ENCODE peak calls at places on chromosomes 7 and 10, in ten cellular contexts. S is fibroblast of the aortic adventitia, I is cardiac muscle cell, B is heart right ventricle, M is mucosa of descending colon, U is GM12865, H is transverse colon, X is AG09309, G is endothelial cell, O is neural crest cell. P is an unnamed sample.

GRCh38 chr7:158052381-158053095 is 535.1 kb downstream of the PTPRN2 start:
- DNase-seq in S (no peak), I (no peak), B (no peak), M (no peak), U (no peak), H (no peak), X (no peak), G (no peak), O (no peak), P (no peak)

GRCh38 chr10:126651461-126651860 is 19.0 kb downstream of the C10orf90 start:
- DNase-seq in S (no peak), I (no peak), B (no peak), M (no peak), U (no peak), H (no peak), X (no peak), G (no peak), O (no peak), P (no peak)

GRCh38 chr7:516606-517456 is 2.8 kb downstream of the PDGFA start:
- DNase-seq in S (peak; percentile 74), I (peak; percentile 65), B (no peak), M (peak; percentile 79), U (no peak), H (peak; percentile 83), X (peak; percentile 46), G (no peak), O (no peak), P (peak; percentile 62)

GRCh38 chr7:158646766-158647474 is 57.7 kb downstream of the NCAPG2 start:
- DNase-seq in S (no peak), I (no peak), B (no peak), M (peak; percentile 47), U (peak; percentile 26), H (peak; percentile 17), X (no peak), G (peak; percentile 42), O (peak; percentile 16), P (peak; percentile 56)

GRCh38 chr10:33653584-33654367 is 319.3 kb upstream of the NRP1 start:
- DNase-seq in S (peak; percentile 95), I (no peak), B (no peak), M (no peak), U (no peak), H (no peak), X (peak; percentile 82), G (no peak), O (no peak), P (no peak)

GRCh38 chr7:138962561-138963270 is 18.5 kb downstream of the KIAA1549 start:
- DNase-seq in S (no peak), I (no peak), B (no peak), M (no peak), U (no peak), H (no peak), X (no peak), G (no peak), O (no peak), P (no peak)

GRCh38 chr7:22052221-22052639 is 106.5 kb upstream of the CDCA7L start:
- DNase-seq in S (no peak), I (no peak), B (no peak), M (no peak), U (no peak), H (no peak), X (no peak), G (no peak), O (no peak), P (no peak)

GRCh38 chr7:131949659-131950058 is 393.2 kb upstream of the PODXL start:
- DNase-seq in S (no peak), I (no peak), B (no peak), M (no peak), U (no peak), H (no peak), X (no peak), G (no peak), O (no peak), P (no peak)

GRCh38 chr7:115352375-115352774 is 430.5 kb downstream of the MDFIC start:
- DNase-seq in S (peak; percentile 73), I (no peak), B (no peak), M (no peak), U (no peak), H (no peak), X (peak; percentile 63), G (no peak), O (no peak), P (no peak)

GRCh38 chr10:103812431-103812830 is 42.9 kb downstream of the SH3PXD2A start:
- DNase-seq in S (no peak), I (no peak), B (peak; percentile 39), M (no peak), U (no peak), H (peak; percentile 37), X (no peak), G (peak; percentile 49), O (no peak), P (no peak)

GRCh38 chr10:103808784-103809183 is 46.6 kb downstream of the SH3PXD2A start:
- DNase-seq in S (no peak), I (no peak), B (no peak), M (no peak), U (no peak), H (no peak), X (no peak), G (no peak), O (no peak), P (no peak)

GRCh38 chr10:103814104-103814503 is 41.3 kb downstream of the SH3PXD2A start:
- DNase-seq in S (no peak), I (no peak), B (no peak), M (no peak), U (no peak), H (peak; percentile 43), X (no peak), G (no peak), O (no peak), P (no peak)

GRCh38 chr10:103814626-103815370 is 40.6 kb downstream of the SH3PXD2A start:
- DNase-seq in S (no peak), I (no peak), B (no peak), M (peak; percentile 68), U (no peak), H (peak; percentile 62), X (no peak), G (no peak), O (no peak), P (no peak)

DNA sequence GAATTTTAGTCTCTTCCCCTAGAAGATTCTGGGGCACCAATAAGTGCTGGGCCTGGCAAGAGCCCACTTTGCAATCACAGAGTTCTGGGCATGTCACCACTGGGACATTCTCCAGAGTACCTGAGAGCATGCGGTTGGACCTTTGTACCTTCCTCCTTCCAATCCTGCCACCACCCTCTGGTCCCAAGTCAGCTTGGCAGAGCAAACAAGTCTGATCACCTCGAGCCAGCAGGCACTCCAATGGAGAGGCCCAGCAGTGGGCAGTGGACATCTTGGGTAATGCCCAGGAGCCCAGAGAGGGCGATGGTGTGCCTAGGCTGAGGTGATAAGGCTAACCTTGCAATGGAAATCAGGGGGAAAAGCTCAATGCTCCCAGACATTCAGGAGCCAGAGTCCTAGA is 43.4 kb downstream of the SH3PXD2A start:
- DNase-seq in S (no peak), I (no peak), B (no peak), M (peak; percentile 84), U (no peak), H (peak; percentile 83), X (no peak), G (no peak), O (no peak), P (no peak)
- TF ChIP-seq CTCF in S (no peak), I (no peak), B (no peak), M (no peak), U (no peak), H (no peak), X (no peak), G (no peak), O (no peak), P (no peak)

GRCh38 chr10:86645111-86645445 is 9.3 kb upstream of the OPN4 start:
- DNase-seq in S (no peak), I (no peak), B (no peak), M (no peak), U (no peak), H (no peak), X (no peak), G (no peak), O (no peak), P (no peak)

GRCh38 chr10:86646532-86646931 is 7.8 kb upstream of the OPN4 start:
- DNase-seq in S (no peak), I (no peak), B (no peak), M (no peak), U (no peak), H (no peak), X (no peak), G (no peak), O (no peak), P (no peak)

GRCh38 chr10:86644412-86645110 is 9.8 kb upstream of the OPN4 start:
- DNase-seq in S (peak; percentile 23), I (no peak), B (no peak), M (no peak), U (peak; percentile 24), H (no peak), X (no peak), G (no peak), O (no peak), P (peak; percentile 39)

GRCh38 chr10:86642021-86642420 is 12.3 kb upstream of the OPN4 start:
- DNase-seq in S (no peak), I (no peak), B (no peak), M (no peak), U (no peak), H (no peak), X (no peak), G (no peak), O (no peak), P (no peak)

GRCh38 chr10:86642499-86642898 is 11.8 kb upstream of the OPN4 start:
- DNase-seq in S (peak; percentile 47), I (no peak), B (no peak), M (no peak), U (no peak), H (no peak), X (no peak), G (no peak), O (no peak), P (no peak)
- TF ChIP-seq CTCF in S (no peak), I (no peak), B (peak; percentile 36), M (no peak), U (no peak), H (no peak), X (no peak), G (no peak), O (no peak), P (no peak)

DNA sequence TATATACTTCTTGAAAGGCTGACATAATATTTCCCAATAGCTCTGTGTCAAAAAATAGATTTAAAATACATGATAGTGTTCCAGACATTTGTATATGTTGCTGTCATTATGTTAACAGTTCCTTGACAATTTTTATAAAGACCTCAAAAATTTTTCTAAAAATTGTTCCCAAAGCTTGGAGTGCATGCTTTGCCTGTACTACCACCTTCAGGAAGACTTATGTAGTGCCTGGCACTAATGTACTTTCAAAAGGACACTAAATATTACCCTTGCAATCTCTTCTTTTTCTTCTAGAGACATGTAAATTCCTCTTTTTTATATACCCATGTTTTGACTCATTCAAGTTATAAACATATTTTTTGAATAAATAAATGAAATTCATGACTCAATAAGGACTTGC is 48.0 kb upstream of the SP8 start:
- DNase-seq in S (no peak), I (no peak), B (no peak), M (no peak), U (no peak), H (no peak), X (no peak), G (no peak), O (no peak), P (no peak)
- TF ChIP-seq CTCF in S (no peak), I (no peak), B (no peak), M (no peak), U (peak; percentile 22), H (no peak), X (no peak), G (no peak), O (peak; percentile 46), P (no peak)

GRCh38 chr10:865257-865656 is 66.2 kb downstream of the LARP4B start:
- DNase-seq in S (no peak), I (no peak), B (no peak), M (no peak), U (no peak), H (no peak), X (no peak), G (no peak), O (no peak), P (no peak)
- TF ChIP-seq CTCF in S (no peak), I (no peak), B (no peak), M (no peak), U (no peak), H (no peak), X (no peak), G (no peak), O (no peak), P (no peak)